ENCODE peak calls at places on chromosome 10, in four cellular contexts. I, D, S and X are unnamed samples.

GRCh38 chr10:59434463-59435326 is 72.3 kb upstream of the FAM13C start:
- DNase-seq in I (no peak), D (no peak), S (no peak), X (no peak)

GRCh38 chr10:26890956-26891355 is 30.2 kb upstream of the ABI1 start:
- DNase-seq in I (no peak), D (no peak), S (peak; percentile 72), X (peak; percentile 49)

GRCh38 chr10:72334196-72334831 is 20.4 kb downstream of the DNAJB12 start:
- DNase-seq in I (no peak), D (no peak), S (no peak), X (peak; percentile 58)

GRCh38 chr10:87054373-87055295 is 34.5 kb downstream of the FAM25A start:
- DNase-seq in I (no peak), D (no peak), S (no peak), X (no peak)

GRCh38 chr10:59905066-59905734 is 1.2 kb downstream of the CCDC6 start:
- DNase-seq in I (no peak), D (no peak), S (no peak), X (no peak)

GRCh38 chr10:48595533-48595932 is 9.3 kb downstream of the ARHGAP22 start:
- DNase-seq in I (no peak), D (no peak), S (no peak), X (no peak)

GRCh38 chr10:74329873-74330272 is 178.9 kb downstream of the ADK start:
- DNase-seq in I (no peak), D (no peak), S (no peak), X (no peak)

GRCh38 chr10:124292911-124293640 is 125.6 kb downstream of the OAT start:
- DNase-seq in I (no peak), D (no peak), S (no peak), X (no peak)

GRCh38 chr10:97633921-97634320 is 621 bp upstream of the MORN4 start:
- DNase-seq in I (no peak), D (no peak), S (peak; percentile 7), X (no peak)

GRCh38 chr10:76411719-76412435 is 980.5 kb downstream of the LRMDA start:
- DNase-seq in I (no peak), D (no peak), S (no peak), X (no peak)

GRCh38 chr10:72215611-72216549 is at the start of the genes ANAPC16 and ASCC1:
- DNase-seq in I (peak; percentile 75), D (peak; percentile 84), S (peak; percentile 85), X (peak; percentile 74)

GRCh38 chr10:100562008-100562672 is 26.4 kb downstream of the HIF1AN start:
- DNase-seq in I (peak; percentile 36), D (peak; percentile 16), S (peak; percentile 32), X (peak; percentile 64)

GRCh38 chr10:49629286-49629915 is 15.6 kb downstream of the CHAT start:
- DNase-seq in I (no peak), D (no peak), S (no peak), X (no peak)

GRCh38 chr10:102600816-102601215 is 43.5 kb upstream of the TRIM8 start:
- DNase-seq in I (no peak), D (no peak), S (no peak), X (no peak)

GRCh38 chr10:61635946-61636345 is 26.8 kb upstream of the CABCOCO1 start:
- DNase-seq in I (no peak), D (no peak), S (no peak), X (no peak)

GRCh38 chr10:69472544-69472943 is 21.3 kb downstream of the TSPAN15 start:
- DNase-seq in I (no peak), D (no peak), S (no peak), X (no peak)

GRCh38 chr10:809671-810350 is 120.3 kb upstream of the DIP2C start:
- DNase-seq in I (no peak), D (no peak), S (no peak), X (no peak)

GRCh38 chr10:68871105-68871711 is 29.9 kb upstream of the DDX50 start:
- DNase-seq in I (no peak), D (no peak), S (peak; percentile 16), X (peak; percentile 63)

GRCh38 chr10:76049581-76050290 is 618.3 kb downstream of the LRMDA start:
- DNase-seq in I (no peak), D (no peak), S (no peak), X (no peak)

GRCh38 chr10:87715727-87716670 is 56.3 kb downstream of the PAPSS2 start:
- DNase-seq in I (no peak), D (no peak), S (no peak), X (no peak)

GRCh38 chr10:45410807-45411606 is 37.0 kb downstream of the ALOX5 start:
- DNase-seq in I (no peak), D (no peak), S (no peak), X (no peak)

GRCh38 chr10:110634527-110635209 is 9.5 kb upstream of the RBM20 start:
- DNase-seq in I (no peak), D (no peak), S (no peak), X (no peak)

GRCh38 chr10:15897282-15897681 is 37.0 kb upstream of the MINDY3 start:
- DNase-seq in I (no peak), D (no peak), S (no peak), X (no peak)

GRCh38 chr10:58508316-58508715 is 4.4 kb upstream of the BICC1 start:
- DNase-seq in I (no peak), D (no peak), S (no peak), X (no peak)

GRCh38 chr10:6044651-6045599 is 17.2 kb downstream of the IL2RA start:
- DNase-seq in I (no peak), D (no peak), S (no peak), X (no peak)

GRCh38 chr10:114303556-114303955 is 64.5 kb downstream of the VWA2 start:
- DNase-seq in I (no peak), D (no peak), S (no peak), X (no peak)

GRCh38 chr10:129756912-129757861 is 206.9 kb downstream of the EBF3 start:
- DNase-seq in I (no peak), D (no peak), S (no peak), X (no peak)

GRCh38 chr10:108861181-108861754 is 1062.0 kb downstream of the XPNPEP1 start:
- DNase-seq in I (no peak), D (no peak), S (no peak), X (no peak)

GRCh38 chr10:100508691-100509150 is 10.9 kb downstream of the SEC31B start:
- DNase-seq in I (no peak), D (no peak), S (peak; percentile 56), X (no peak)

GRCh38 chr10:91564508-91564907 is 68.4 kb downstream of the PPP1R3C start:
- DNase-seq in I (no peak), D (no peak), S (no peak), X (no peak)

DNA sequence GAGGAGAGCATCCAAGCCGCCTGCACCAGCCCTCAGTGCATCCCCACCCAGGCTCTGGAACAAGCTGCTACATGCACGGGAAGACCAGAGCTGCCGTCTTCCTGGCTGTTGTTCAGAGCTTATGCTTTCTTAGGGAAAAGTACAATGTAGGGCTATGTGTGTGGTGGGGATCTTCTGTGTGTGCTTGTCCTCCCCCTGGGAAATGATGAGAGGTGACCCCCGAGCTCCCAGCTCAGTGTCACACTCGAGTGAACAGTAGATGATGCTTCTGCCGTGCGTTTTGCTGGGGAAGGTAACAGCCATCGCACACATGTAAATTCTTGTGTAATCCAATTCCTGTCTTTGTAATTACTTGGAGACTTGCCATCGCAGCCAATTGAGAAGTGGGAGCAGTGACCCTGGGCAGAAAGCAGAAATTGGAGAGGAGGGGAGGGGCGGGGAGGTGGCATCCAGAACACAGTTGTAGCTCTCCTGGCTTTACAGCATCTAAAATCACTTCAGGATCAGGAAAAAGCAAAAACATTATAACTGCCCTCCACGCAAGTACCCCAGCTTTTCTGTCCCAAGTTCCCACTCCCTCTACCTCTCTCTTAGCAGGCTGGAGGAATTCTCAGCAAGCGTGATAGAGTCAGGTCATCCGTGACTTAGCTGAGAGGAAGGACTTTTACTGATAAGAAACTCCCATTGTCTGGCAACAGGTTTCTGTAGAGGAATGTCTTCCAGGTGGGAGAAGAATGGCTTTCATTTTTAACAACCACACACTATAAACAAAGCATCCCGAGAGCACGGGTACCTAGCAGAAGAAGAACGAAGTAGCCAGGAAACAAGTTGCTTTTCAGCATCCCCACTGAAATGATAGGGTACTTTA is 149.6 kb downstream of the TCF7L2 start:
- DNase-seq in I (no peak), D (no peak), S (no peak), X (no peak)
- TF ChIP-seq YY1 in I (no peak), D (no peak), S (no peak), X (no peak)

DNA sequence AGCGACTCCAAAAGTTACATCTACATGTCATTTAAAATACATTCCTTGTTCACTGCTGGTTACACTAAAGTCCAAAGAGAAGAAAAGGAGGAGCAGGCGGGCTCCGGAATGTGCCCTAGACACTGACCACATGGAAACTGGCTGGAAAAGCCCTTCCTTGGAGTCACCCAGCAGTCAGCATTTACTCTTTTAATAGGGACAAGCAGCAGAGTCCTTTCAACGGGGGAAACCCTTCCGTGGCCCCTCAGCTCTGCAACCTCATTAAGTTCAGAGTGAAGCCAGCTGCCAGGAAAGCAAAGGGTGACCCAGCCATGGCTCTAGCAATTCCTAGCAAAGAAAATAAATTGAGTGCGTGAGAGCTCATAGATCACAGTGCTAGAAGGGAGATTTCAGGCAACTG is 101.7 kb downstream of the SORBS1 start:
- DNase-seq in I (no peak), D (no peak), S (peak; percentile 58), X (no peak)
- H3K4me3 ChIP-seq in I (no peak overlapping the region), D (no peak overlapping the region), S (no peak overlapping the region), X (no peak overlapping the region)

DNA sequence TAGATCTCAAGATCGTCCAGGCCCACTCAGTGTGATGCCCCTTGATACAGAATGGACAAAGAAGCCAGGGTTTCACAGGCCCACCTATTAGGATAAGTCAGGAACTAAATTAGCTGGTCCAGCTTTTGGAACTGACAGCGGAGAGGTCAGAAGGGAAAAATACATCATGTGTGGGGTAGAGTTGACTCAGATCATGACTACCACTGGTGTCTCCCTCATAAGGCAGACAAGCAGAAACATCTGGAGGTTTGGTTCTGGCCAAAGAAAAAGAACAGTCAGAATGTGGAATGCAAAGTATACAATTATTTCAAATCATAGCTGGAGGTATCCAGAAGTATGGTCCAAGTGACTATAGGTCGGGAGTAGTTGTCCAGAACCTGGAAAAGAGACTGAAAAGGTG is 621.1 kb upstream of the CELF2 start:
- DNase-seq in I (no peak), D (no peak), S (no peak), X (no peak)
- TF ChIP-seq SUZ12 in I (no peak), D (no peak), S (no peak), X (no peak)

GRCh38 chr10:34290412-34291082 is 524.5 kb downstream of the PARD3 start:
- DNase-seq in I (no peak), D (no peak), S (peak; percentile 28), X (no peak)
- TF ChIP-seq YY1 in I (no peak), D (no peak), S (no peak), X (no peak)

GRCh38 chr10:71210031-71210871 is 2.1 kb upstream of the UNC5B start:
- DNase-seq in I (no peak), D (no peak), S (no peak), X (no peak)

GRCh38 chr10:71211053-71211452 is 1.3 kb upstream of the UNC5B start:
- DNase-seq in I (no peak), D (no peak), S (no peak), X (no peak)

GRCh38 chr10:71212249-71213126 is at the start of gene UNC5B:
- DNase-seq in I (peak; percentile 50), D (no peak), S (peak; percentile 54), X (no peak)

GRCh38 chr10:71213127-71213616 is 802 bp downstream of the UNC5B start:
- DNase-seq in I (no peak), D (no peak), S (no peak), X (no peak)

GRCh38 chr10:71211759-71212248 is 566 bp upstream of the UNC5B start:
- DNase-seq in I (no peak), D (no peak), S (peak; percentile 35), X (no peak)
- H3K4me3 ChIP-seq in I (peak overlapping the region; percentile 45), D (no peak overlapping the region), S (peak overlapping the region; percentile 23), X (peak overlapping the region; percentile 24)

GRCh38 chr10:9018844-9019173 is 964.3 kb downstream of the GATA3 start:
- DNase-seq in I (no peak), D (no peak), S (no peak), X (no peak)
- TF ChIP-seq SUZ12 in I (no peak), D (no peak), S (no peak), X (no peak)